ENCODE peak calls at places on chromosomes 13 and 19, in ten cellular contexts. J is ovary, L is OCI-LY7, E is brain microvascular endothelial cell, B is adrenal gland, X is AG10803, S is GM23338, I is AG04450, F is fibroblast of pulmonary artery, W is endodermal cell. G is an unnamed sample.

GRCh38 chr13:105395041-105395440 is 1140.4 kb downstream of the EFNB2 start:
- DNase-seq in J (no peak), L (no peak), E (peak; percentile 11), B (no peak), X (no peak), S (no peak), I (no peak), F (no peak), W (no peak), G (no peak)

GRCh38 chr19:38004505-38005223 is 97.7 kb downstream of the SIPA1L3 start:
- DNase-seq in J (peak; percentile 71), L (peak; percentile 93), E (peak; percentile 98), B (peak; percentile 86), X (peak; percentile 97), S (peak; percentile 94), I (peak; percentile 91), F (peak; percentile 98), W (peak; percentile 92), G (peak; percentile 17)

GRCh38 chr13:40933508-40933907 is 85.6 kb downstream of the ELF1 start:
- DNase-seq in J (no peak), L (peak; percentile 97), E (no peak), B (no peak), X (no peak), S (no peak), I (no peak), F (no peak), W (no peak), G (peak; percentile 41)

GRCh38 chr19:17685451-17686026 is 2.6 kb downstream of the UNC13A start:
- DNase-seq in J (no peak), L (no peak), E (no peak), B (no peak), X (no peak), S (peak; percentile 62), I (no peak), F (no peak), W (peak; percentile 83), G (no peak)

GRCh38 chr19:15292847-15293582 is 39.3 kb downstream of the BRD4 start:
- DNase-seq in J (no peak), L (peak; percentile 76), E (no peak), B (no peak), X (peak; percentile 51), S (no peak), I (no peak), F (peak; percentile 42), W (no peak), G (peak; percentile 34)

GRCh38 chr13:25682221-25682620 is 310.4 kb downstream of the ATP8A2 start:
- DNase-seq in J (no peak), L (no peak), E (no peak), B (no peak), X (no peak), S (no peak), I (no peak), F (no peak), W (no peak), G (no peak)

GRCh38 chr19:18774107-18774506 is 17.0 kb downstream of the COMP start:
- DNase-seq in J (no peak), L (no peak), E (no peak), B (no peak), X (no peak), S (no peak), I (no peak), F (no peak), W (no peak), G (no peak)

GRCh38 chr13:30869491-30869890 is 36.6 kb upstream of the MEDAG start:
- DNase-seq in J (peak; percentile 86), L (no peak), E (no peak), B (no peak), X (peak; percentile 53), S (no peak), I (no peak), F (no peak), W (no peak), G (no peak)

GRCh38 chr19:4295972-4296771 is 6.0 kb downstream of the TMIGD2 start:
- DNase-seq in J (no peak), L (peak; percentile 50), E (no peak), B (no peak), X (peak; percentile 12), S (peak; percentile 45), I (no peak), F (no peak), W (peak; percentile 59), G (no peak)

GRCh38 chr19:4300589-4300988 is 1.6 kb downstream of the TMIGD2 start:
- DNase-seq in J (no peak), L (no peak), E (no peak), B (no peak), X (no peak), S (no peak), I (no peak), F (no peak), W (no peak), G (no peak)

GRCh38 chr19:4301590-4302237 is 475 bp downstream of the TMIGD2 start:
- DNase-seq in J (no peak), L (no peak), E (no peak), B (no peak), X (no peak), S (no peak), I (no peak), F (no peak), W (no peak), G (peak; percentile 29)

GRCh38 chr19:4298772-4299550 is 3.2 kb downstream of the TMIGD2 start:
- DNase-seq in J (no peak), L (no peak), E (no peak), B (no peak), X (no peak), S (no peak), I (no peak), F (no peak), W (no peak), G (no peak)

GRCh38 chr19:4297901-4298771 is 4.1 kb downstream of the TMIGD2 start:
- DNase-seq in J (no peak), L (no peak), E (peak; percentile 8), B (no peak), X (no peak), S (peak; percentile 61), I (no peak), F (no peak), W (peak; percentile 72), G (peak; percentile 79)
- TF ChIP-seq CTCF in J (no peak), L (no peak), E (no peak), B (no peak), X (no peak), S (peak; percentile 20), I (no peak), F (no peak), W (peak; percentile 28), G (no peak)

DNA sequence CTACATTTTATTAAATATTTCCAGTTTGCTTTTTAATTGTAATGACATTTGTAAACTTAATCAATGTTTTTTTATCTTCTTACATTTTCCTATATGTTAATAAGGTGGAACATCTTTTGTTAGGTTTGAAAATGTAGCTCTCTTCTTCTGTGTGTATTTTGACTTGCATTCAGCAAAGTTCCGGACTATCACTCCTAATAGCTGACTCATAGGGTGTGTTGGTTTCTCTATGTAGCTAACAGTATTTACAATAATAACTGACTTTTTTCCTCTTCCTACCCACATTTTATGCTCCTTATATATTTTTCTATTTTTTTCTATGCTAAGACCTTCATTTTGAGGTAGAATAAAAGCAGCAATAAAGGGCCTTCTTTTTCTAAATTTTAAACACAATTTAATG is 28.1 kb downstream of the MYO16 start:
- DNase-seq in J (no peak), L (no peak), E (no peak), B (no peak), X (no peak), S (no peak), I (no peak), F (no peak), W (no peak), G (no peak)
- TF ChIP-seq CTCF in J (no peak), L (no peak), E (no peak), B (no peak), X (no peak), S (no peak), I (no peak), F (no peak), W (no peak), G (no peak)

GRCh38 chr19:54653181-54653809 is 9.5 kb upstream of the LILRB4 start:
- DNase-seq in J (no peak), L (peak; percentile 51), E (no peak), B (no peak), X (peak; percentile 10), S (peak; percentile 36), I (no peak), F (peak; percentile 31), W (no peak), G (no peak)

GRCh38 chr19:54650108-54650666 is 12.6 kb upstream of the LILRB4 start:
- DNase-seq in J (no peak), L (no peak), E (no peak), B (no peak), X (no peak), S (no peak), I (no peak), F (no peak), W (no peak), G (no peak)

GRCh38 chr19:54646331-54646841 is 16.1 kb downstream of the LILRB1 start:
- DNase-seq in J (no peak), L (no peak), E (no peak), B (no peak), X (no peak), S (no peak), I (no peak), F (no peak), W (no peak), G (no peak)

GRCh38 chr19:54644056-54644455 is 13.8 kb downstream of the LILRB1 start:
- DNase-seq in J (no peak), L (no peak), E (no peak), B (peak; percentile 43), X (no peak), S (no peak), I (no peak), F (no peak), W (no peak), G (no peak)

GRCh38 chr19:54648129-54648528 is 14.7 kb upstream of the LILRB4 start:
- DNase-seq in J (no peak), L (no peak), E (no peak), B (no peak), X (no peak), S (no peak), I (no peak), F (no peak), W (no peak), G (no peak)
- TF ChIP-seq CTCF in J (no peak), L (peak; percentile 28), E (no peak), B (no peak), X (no peak), S (no peak), I (no peak), F (no peak), W (no peak), G (no peak)

DNA sequence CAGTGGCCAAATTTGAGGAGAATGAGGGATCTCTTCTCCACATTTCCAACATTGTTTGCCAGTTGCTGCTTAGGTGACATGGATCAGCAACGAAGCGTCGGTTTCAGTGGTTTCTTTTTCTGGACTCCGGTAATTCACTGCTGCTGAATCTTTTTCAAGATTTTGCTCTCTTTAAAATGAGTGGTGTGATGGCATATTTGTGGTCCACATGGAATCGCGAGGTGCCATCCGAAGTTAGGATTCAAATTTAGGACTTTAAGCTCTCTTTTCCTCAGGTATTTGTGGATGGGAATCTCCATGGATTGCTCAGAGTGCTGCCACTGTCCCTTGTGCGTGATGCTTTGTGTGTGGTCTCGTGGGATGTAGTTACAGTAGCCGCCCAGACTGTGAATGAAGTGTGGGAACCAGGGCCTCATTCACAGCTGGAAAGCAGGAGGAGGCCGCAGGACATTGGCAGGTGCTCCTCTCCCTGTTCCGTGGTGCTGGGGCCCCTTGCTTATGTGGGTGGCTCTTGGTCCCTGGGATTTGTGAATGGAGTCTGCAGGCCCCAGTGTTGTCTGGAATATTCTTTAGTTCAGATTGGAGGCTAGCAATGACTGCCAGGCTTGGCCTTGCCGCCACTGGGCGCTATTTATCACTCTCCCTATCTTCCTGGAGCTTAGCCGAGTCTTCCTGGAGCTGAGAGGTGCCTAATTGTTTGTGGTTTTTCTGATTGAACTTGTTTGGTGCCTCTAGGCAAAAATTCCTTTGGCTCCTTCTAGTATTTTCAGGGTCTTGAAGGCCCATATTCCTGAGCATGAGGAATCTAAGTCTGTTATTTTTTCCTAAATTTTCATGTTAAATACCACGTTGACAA is 1.5 kb downstream of the ILF3 start:
- DNase-seq in J (no peak), L (peak; percentile 48), E (peak; percentile 41), B (peak; percentile 71), X (peak; percentile 57), S (peak; percentile 40), I (no peak), F (peak; percentile 30), W (peak; percentile 70), G (no peak)
- TF ChIP-seq CTCF in J (no peak), L (peak; percentile 63), E (peak; percentile 37), B (no peak), X (peak; percentile 10), S (peak; percentile 10), I (no peak), F (no peak), W (peak; percentile 37), G (no peak)

G was measured in activated CD8-positive, alpha-beta T cell treated with anti-CD3 and anti-CD28 coated beads for 36 hours.